ENCODE peak calls at places on chromosomes 2 and 18, in six cellular contexts. V, H, E, P, X and N are unnamed samples.

GRCh38 chr18:48126240-48126639 is 195.8 kb upstream of the SMAD2 start:
- DNase-seq in V (no peak), X (no peak), E (no peak), H (no peak), P (no peak), N (no peak)

GRCh38 chr2:135078417-135078816 is 26.3 kb downstream of the RAB3GAP1 start:
- DNase-seq in X (no peak), E (no peak), V (no peak), H (no peak), P (no peak), N (no peak)

GRCh38 chr2:145957929-145958328 is 1438.0 kb upstream of the ZEB2 start:
- DNase-seq in V (no peak), P (peak), H (no peak), E (no peak), X (no peak), N (no peak)

GRCh38 chr2:216115224-216115582 is 6.1 kb downstream of the XRCC5 start:
- DNase-seq in H (peak), V (no peak), X (no peak), P (no peak), E (no peak), N (no peak)

GRCh38 chr2:201618744-201619654 is 24.3 kb downstream of the TMEM237 start:
- DNase-seq in X (peak), V (peak), P (peak), H (no peak), E (no peak), N (no peak)

GRCh38 chr2:32877587-32878162 is 69.1 kb upstream of the LTBP1 start:
- DNase-seq in P (no peak), E (no peak), X (no peak), H (no peak), V (no peak), N (no peak)

GRCh38 chr2:128413718-128414341 is 95.2 kb upstream of the HS6ST1 start:
- DNase-seq in X (no peak), P (no peak), E (no peak), H (no peak), V (no peak), N (no peak)

GRCh38 chr2:168165418-168165817 is 82.0 kb downstream of the STK39 start:
- DNase-seq in P (no peak), V (no peak), X (peak), E (no peak), H (no peak), N (no peak)

GRCh38 chr2:42368817-42369550 is 8.0 kb upstream of the COX7A2L start:
- DNase-seq in P (no peak), H (no peak), V (no peak), X (no peak), E (no peak), N (peak)

GRCh38 chr2:237909801-237910475 is 50.5 kb downstream of the RAMP1 start:
- DNase-seq in H (no peak), V (no peak), X (no peak), E (peak), P (no peak), N (no peak)

GRCh38 chr18:6923220-6923619 is 193.7 kb downstream of the ARHGAP28 start:
- DNase-seq in E (no peak), V (no peak), X (no peak), H (no peak), P (no peak), N (no peak)

GRCh38 chr2:122001441-122001874 is 246.0 kb downstream of the TSN start:
- DNase-seq in E (no peak), H (no peak), X (no peak), P (no peak), V (no peak), N (no peak)

GRCh38 chr2:182744490-182744889 is 28.4 kb downstream of the DNAJC10 start:
- DNase-seq in E (no peak), X (peak), P (peak), V (no peak), H (no peak), N (no peak)

GRCh38 chr18:29969876-29970275 is 1072.7 kb downstream of the DSC3 start:
- DNase-seq in X (no peak), P (no peak), V (no peak), E (no peak), H (no peak), N (no peak)

GRCh38 chr18:13872373-13872772 is 43.0 kb downstream of the MC2R start:
- DNase-seq in X (no peak), H (no peak), V (no peak), E (no peak), P (no peak), N (no peak)

GRCh38 chr2:17857016-17857415 is 21.5 kb upstream of the KCNS3 start:
- DNase-seq in H (no peak), P (no peak), V (no peak), E (no peak), X (no peak), N (no peak)

GRCh38 chr2:128421286-128421685 is 102.6 kb upstream of the HS6ST1 start:
- DNase-seq in H (no peak), P (no peak), E (no peak), V (no peak), X (no peak), N (no peak)

GRCh38 chr18:42956287-42956686 is 159.2 kb downstream of the RIT2 start:
- DNase-seq in V (no peak), P (no peak), H (no peak), E (no peak), X (no peak), N (no peak)
- TF ChIP-seq CTCF in V (no peak), P (no peak), H (no peak), E (no peak), X (no peak), N (no peak)

DNA sequence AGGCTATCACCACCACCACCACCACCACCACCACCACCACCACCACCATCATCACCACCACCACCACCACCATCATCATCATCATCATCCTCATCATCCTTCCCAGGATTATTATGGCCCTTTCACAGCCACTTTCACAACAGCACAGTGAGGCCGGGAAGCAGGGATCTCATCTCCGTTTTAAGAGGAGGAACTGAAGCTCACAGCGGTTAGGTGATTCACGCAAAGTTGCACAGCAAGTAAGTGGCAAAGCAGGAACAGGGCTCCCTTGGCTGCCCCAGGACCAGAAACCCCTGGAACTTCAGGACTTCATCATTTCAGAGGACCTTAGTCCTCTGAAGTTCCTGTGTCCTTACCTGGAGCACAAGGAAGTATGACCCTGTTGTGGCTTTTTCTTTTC is 26.8 kb downstream of the MRPL35 start:
- DNase-seq in X (no peak), E (no peak), V (no peak), P (no peak), H (peak), N (no peak)
- H3K4me3 ChIP-seq in X (no peak), E (no peak), V (no peak), P (no peak), H (no peak), N (no peak)

DNA sequence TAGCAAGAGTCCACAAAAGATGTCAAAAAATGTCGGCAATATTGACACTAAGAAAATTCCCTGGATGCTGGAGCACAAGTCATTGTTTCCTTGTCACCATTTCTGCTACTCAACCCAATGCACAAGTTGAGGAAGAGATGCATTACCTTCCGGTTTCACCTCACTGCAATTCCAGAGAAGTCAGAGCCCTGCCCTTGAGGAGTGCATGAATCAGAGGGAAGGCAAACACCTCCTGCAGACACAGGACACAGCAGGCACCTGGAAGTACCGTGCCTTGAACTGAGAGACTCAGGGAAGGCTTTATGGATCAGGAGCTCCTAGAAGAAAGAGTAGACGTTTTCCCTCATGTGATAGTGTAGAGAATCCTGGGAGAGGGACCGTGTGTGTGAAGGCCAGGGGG is 62.7 kb upstream of the ARL4C start:
- DNase-seq in E (no peak), V (no peak), H (no peak), P (no peak), X (no peak), N (no peak)
- TF ChIP-seq CTCF in E (no peak), V (no peak), H (no peak), P (no peak), X (no peak), N (no peak)

GRCh38 chr2:81194176-81194575 is 889.6 kb upstream of the LRRTM1 start:
- DNase-seq in P (no peak), X (no peak), E (no peak), V (no peak), H (no peak), N (no peak)
- H3K4me3 ChIP-seq in P (no peak), X (no peak), E (no peak), V (no peak), H (no peak), N (no peak)

DNA sequence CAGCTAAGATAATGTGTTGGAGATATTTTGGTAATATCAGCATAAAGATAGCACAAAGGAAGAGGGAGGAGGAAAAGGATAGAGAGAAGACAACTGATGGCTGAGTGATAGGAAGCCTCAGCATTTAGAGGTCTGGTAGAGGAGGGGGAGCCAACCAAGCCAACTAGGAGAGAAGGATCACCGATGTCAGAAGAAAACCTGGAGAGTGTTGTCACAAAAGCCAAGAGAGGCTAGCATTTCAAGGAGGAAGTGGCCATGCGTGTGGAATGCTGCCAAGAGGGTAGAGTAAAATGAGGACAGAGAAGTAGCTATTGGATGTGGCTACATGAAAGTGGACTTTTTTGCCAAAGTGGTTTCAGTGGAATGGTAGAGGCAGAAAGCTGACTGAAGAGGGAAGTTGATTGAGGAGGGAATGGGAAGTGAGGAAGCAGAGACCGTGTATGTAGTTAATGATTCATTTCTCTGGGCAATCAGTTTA is 34.3 kb downstream of the LCLAT1 start:
- DNase-seq in V (peak), H (no peak), P (no peak), X (no peak), E (no peak), N (no peak)
- TF ChIP-seq CTCF in V (no peak), H (no peak), P (no peak), X (no peak), E (no peak), N (no peak)

DNA sequence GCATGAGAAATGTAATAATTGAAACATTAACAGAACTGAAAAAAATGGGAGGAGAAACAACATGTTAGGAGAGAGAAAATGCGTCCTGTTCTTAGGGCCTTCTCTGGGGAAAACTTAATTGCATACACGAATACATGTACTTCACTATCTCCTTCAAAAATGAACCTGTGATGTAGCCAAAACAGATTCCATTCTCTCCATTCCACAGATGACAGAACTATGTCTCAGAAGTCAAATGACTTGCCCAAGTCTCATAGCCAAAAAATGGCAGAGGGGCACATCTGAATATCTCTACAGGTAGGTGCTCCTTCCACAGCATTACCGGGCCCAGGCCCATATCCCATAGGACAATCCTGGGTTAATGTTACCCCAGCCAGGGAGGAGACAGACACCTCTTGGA is 3.9 kb upstream of the DCTN1 start:
- DNase-seq in P (no peak), X (peak), V (no peak), H (no peak), E (no peak), N (no peak)
- H3K4me3 ChIP-seq in P (no peak), X (no peak), V (no peak), H (no peak), E (no peak), N (no peak)

DNA sequence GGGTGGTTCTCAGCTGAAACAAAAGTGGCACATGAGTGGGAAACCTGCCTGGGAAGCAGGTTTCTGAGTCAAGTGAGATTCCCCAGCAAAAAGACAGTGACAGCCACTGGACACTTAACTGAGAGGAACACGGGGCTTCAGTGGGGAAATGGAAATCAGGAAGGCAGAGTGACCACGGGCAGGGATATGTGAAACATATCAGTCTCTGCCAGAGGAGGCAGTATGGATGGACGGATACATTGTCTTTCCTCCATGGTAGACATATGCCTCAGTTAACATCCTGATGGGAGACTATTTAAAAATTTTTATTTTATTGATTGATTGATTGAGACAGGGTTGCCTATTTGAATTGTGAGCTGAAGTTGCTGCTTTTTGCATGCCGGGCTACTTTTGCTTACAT is 292.1 kb downstream of the NBAS start:
- DNase-seq in V (no peak), E (no peak), X (no peak), H (no peak), P (no peak), N (no peak)
- TF ChIP-seq CTCF in V (no peak), E (no peak), X (no peak), H (no peak), P (no peak), N (no peak)

GRCh38 chr2:64654993-64655666 is 1.4 kb upstream of the SERTAD2 start:
- DNase-seq in E (no peak), P (no peak), H (peak), X (peak), V (no peak), N (no peak)

GRCh38 chr2:64656379-64656778 is 2.7 kb upstream of the SERTAD2 start:
- DNase-seq in P (no peak), H (no peak), X (no peak), V (no peak), E (no peak), N (no peak)

GRCh38 chr2:64657416-64657815 is 3.7 kb upstream of the SERTAD2 start:
- DNase-seq in E (no peak), V (no peak), X (no peak), P (no peak), H (no peak), N (no peak)

GRCh38 chr2:64654063-64654811 is 524 bp upstream of the SERTAD2 start:
- DNase-seq in X (peak), H (peak), P (peak), V (peak), E (no peak), N (no peak)

DNA sequence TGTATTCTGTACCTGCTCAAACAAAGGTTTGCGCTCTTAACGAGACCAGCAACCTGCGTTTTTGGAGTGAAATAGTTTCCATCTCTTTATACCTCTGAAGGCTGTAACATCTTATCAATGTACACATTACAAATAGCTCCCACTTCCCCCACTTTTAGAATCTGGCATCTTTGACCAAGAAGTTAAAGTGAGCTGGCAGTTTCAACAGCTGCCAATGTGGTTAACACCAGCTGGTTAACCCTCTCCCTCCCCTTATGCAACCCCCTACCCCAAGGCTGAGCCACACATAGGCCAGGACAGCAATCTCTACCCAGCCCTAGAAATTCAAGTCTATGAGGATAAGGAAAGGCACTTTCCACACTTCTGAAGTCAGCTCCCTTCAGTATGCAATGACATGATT is 2.2 kb upstream of the SERTAD2 start:
- DNase-seq in X (no peak), E (no peak), H (no peak), P (no peak), V (no peak), N (no peak)
- H3K4me3 ChIP-seq in X (no peak), E (no peak), H (no peak), P (no peak), V (no peak), N (no peak)

GRCh38 chr2:240560084-240560479 is at the start of gene DUSP28:
- DNase-seq in E (no peak), X (peak), H (peak), V (peak), P (peak), N (peak)

GRCh38 chr2:240558229-240558885 is 569 bp upstream of the ANKMY1 start:
- DNase-seq in V (peak), E (no peak), P (no peak), X (no peak), H (no peak), N (no peak)

GRCh38 chr2:240561325-240561971 is 1.3 kb downstream of the DUSP28 start:
- DNase-seq in H (peak), E (no peak), P (peak), X (peak), V (no peak), N (peak)

GRCh38 chr2:240559271-240559670 is 886 bp upstream of the DUSP28 start:
- DNase-seq in V (no peak), P (no peak), E (no peak), X (no peak), H (no peak), N (no peak)

GRCh38 chr2:240560480-240561324 is 545 bp downstream of the DUSP28 start:
- DNase-seq in V (peak), X (peak), H (peak), P (peak), E (no peak), N (peak)
- TF ChIP-seq CTCF in V (peak), X (peak), H (no peak), P (peak), E (no peak), N (peak)